ENCODE peak calls at places on chromosomes 11 and 22, in four cellular contexts. M is CD4-positive, alpha-beta T cell; U is tibial nerve; I is upper lobe of right lung. R is an unnamed sample.
A peak's percentile ranks its signal among the peaks of the same experiment; 100 is the strongest.

GRCh38 chr11:3837793-3838192 is 3.0 kb downstream of the RHOG start:
- DNase-seq in M (no peak), U (no peak), I (no peak), R (no peak)

GRCh38 chr11:118014022-118014421 is 27.8 kb downstream of the IL10RA start:
- DNase-seq in M (no peak), I (no peak), U (no peak), R (no peak)

GRCh38 chr11:128482512-128483191 is 104.7 kb downstream of the ETS1 start:
- DNase-seq in U (no peak), M (no peak), I (no peak), R (no peak)

GRCh38 chr11:32029721-32030120 is 61.2 kb upstream of the RCN1 start:
- DNase-seq in I (no peak), M (no peak), U (no peak), R (no peak)

GRCh38 chr11:36238881-36239280 is 50.3 kb downstream of the COMMD9 start:
- DNase-seq in M (no peak), I (no peak), U (no peak), R (no peak)

GRCh38 chr22:20268350-20269012 is 363 bp upstream of the RTN4R start:
- DNase-seq in M (peak; percentile 44), I (peak; percentile 85), U (no peak), R (no peak)

GRCh38 chr11:65880844-65881421 is 1.3 kb downstream of the CTSW start:
- DNase-seq in M (no peak), U (no peak), I (no peak), R (no peak)

GRCh38 chr11:72813740-72814138 is 472 bp upstream of the ATG16L2 start:
- DNase-seq in M (no peak), U (peak; percentile 56), I (peak; percentile 95), R (peak; percentile 72)

GRCh38 chr11:116691779-116692178 is 81.0 kb downstream of the BUD13 start:
- DNase-seq in U (no peak), I (no peak), M (peak; percentile 37), R (peak; percentile 79)

GRCh38 chr11:73995247-73995646 is 12.6 kb upstream of the UCP2 start:
- DNase-seq in M (no peak), I (no peak), U (no peak), R (no peak)

GRCh38 chr22:42717197-42717967 is 3.3 kb downstream of the A4GALT start:
- DNase-seq in M (no peak), I (no peak), U (no peak), R (no peak)

GRCh38 chr11:96760815-96761214 is 371.0 kb downstream of the JRKL start:
- DNase-seq in M (no peak), I (no peak), U (no peak), R (no peak)

GRCh38 chr11:10902301-10902700 is 44.4 kb upstream of the ZBED5 start:
- DNase-seq in I (no peak), U (no peak), M (no peak), R (no peak)

GRCh38 chr11:108319541-108320145 is 96.8 kb downstream of the ATM start:
- DNase-seq in M (no peak), U (no peak), I (no peak), R (no peak)

GRCh38 chr11:129724866-129725265 is 90.8 kb upstream of the TMEM45B start:
- DNase-seq in I (no peak), M (no peak), U (no peak), R (no peak)

GRCh38 chr22:17807086-17807485 is 32.8 kb upstream of the BID start:
- DNase-seq in I (no peak), U (no peak), M (no peak), R (no peak)

GRCh38 chr22:48593551-48593950 is 1234.1 kb downstream of the BRD1 start:
- DNase-seq in M (no peak), I (no peak), U (no peak), R (no peak)

GRCh38 chr11:43359432-43359818 is 705 bp downstream of the TTC17 start:
- DNase-seq in I (no peak), M (peak; percentile 9), U (no peak), R (no peak)

GRCh38 chr22:37681001-37681424 is 5.1 kb upstream of the NOL12 start:
- DNase-seq in M (no peak), U (no peak), I (no peak), R (no peak)

GRCh38 chr11:118924591-118925585 is 838 bp downstream of the BCL9L start:
- DNase-seq in M (peak; percentile 37), I (peak; percentile 82), U (no peak), R (peak; percentile 90)

GRCh38 chr11:12917830-12918229 is 91.3 kb upstream of the RASSF10 start:
- DNase-seq in M (no peak), U (no peak), I (no peak), R (no peak)

GRCh38 chr11:7257744-7258143 is 6.0 kb downstream of the SYT9 start:
- DNase-seq in I (no peak), U (no peak), M (no peak), R (no peak)

GRCh38 chr11:72105888-72106287 is at the start of gene TOMT:
- DNase-seq in I (no peak), M (no peak), U (no peak), R (no peak)

GRCh38 chr22:47285981-47286380 is 523.5 kb downstream of the TBC1D22A start:
- DNase-seq in M (no peak), I (peak; percentile 57), U (no peak), R (no peak)

GRCh38 chr22:46773074-46773473 is 10.6 kb downstream of the TBC1D22A start:
- DNase-seq in U (no peak), I (no peak), M (no peak), R (no peak)

GRCh38 chr22:31734512-31734911 is 15.4 kb downstream of the PRR14L start:
- DNase-seq in M (no peak), U (no peak), I (no peak), R (no peak)

GRCh38 chr11:121886005-121886739 is 229.8 kb downstream of the BLID start:
- DNase-seq in M (no peak), I (no peak), U (peak; percentile 61), R (no peak)

GRCh38 chr11:116972692-116973091 is 125.5 kb downstream of the SIK3 start:
- DNase-seq in I (no peak), U (no peak), M (no peak), R (no peak)

GRCh38 chr22:50314455-50315288 is 7.2 kb upstream of the PLXNB2 start:
- DNase-seq in U (no peak), M (peak; percentile 56), I (peak; percentile 91), R (no peak)

GRCh38 chr11:17992916-17993315 is 19.9 kb downstream of the SERGEF start:
- DNase-seq in U (no peak), I (no peak), M (no peak), R (no peak)

GRCh38 chr22:50657925-50658324 is 14.7 kb upstream of the SHANK3 start:
- DNase-seq in M (no peak), I (no peak), U (no peak), R (no peak)

GRCh38 chr11:33773399-33774355 is 643 bp downstream of the FBXO3 start:
- DNase-seq in I (no peak), M (peak; percentile 18), U (no peak), R (no peak)

GRCh38 chr22:20646906-20647305 is 127.0 kb upstream of the SERPIND1 start:
- DNase-seq in U (no peak), M (no peak), I (no peak), R (no peak)

GRCh38 chr11:73950869-73951710 is at the start of gene DNAJB13:
- DNase-seq in U (no peak), M (no peak), I (no peak), R (peak; percentile 65)

GRCh38 chr11:133956650-133957633 is at the start of gene IGSF9B:
- DNase-seq in M (peak; percentile 85), U (peak; percentile 71), I (peak; percentile 93), R (peak; percentile 99)
- TF ChIP-seq CTCF in M (no peak), U (no peak), I (no peak), R (no peak)

GRCh38 chr11:14374922-14375630 is 16.1 kb upstream of the RRAS2 start:
- DNase-seq in M (no peak), I (no peak), U (no peak), R (no peak)
- TF ChIP-seq CTCF in M (no peak), I (no peak), U (no peak), R (no peak)

GRCh38 chr11:30455025-30455424 is 131.1 kb downstream of the MPPED2 start:
- DNase-seq in I (no peak), M (no peak), U (no peak), R (no peak)
- TF ChIP-seq CTCF in I (no peak), M (no peak), U (no peak), R (no peak)

GRCh38 chr11:15547685-15548084 is 433.0 kb downstream of the INSC start:
- DNase-seq in U (no peak), I (no peak), M (no peak), R (no peak)

GRCh38 chr11:15557831-15558230 is 443.1 kb downstream of the INSC start:
- DNase-seq in U (no peak), I (no peak), M (no peak), R (no peak)

GRCh38 chr11:15551897-15552851 is 437.5 kb downstream of the INSC start:
- DNase-seq in U (no peak), I (no peak), M (no peak), R (no peak)
- TF ChIP-seq CTCF in U (no peak), I (no peak), M (no peak), R (no peak)

DNA sequence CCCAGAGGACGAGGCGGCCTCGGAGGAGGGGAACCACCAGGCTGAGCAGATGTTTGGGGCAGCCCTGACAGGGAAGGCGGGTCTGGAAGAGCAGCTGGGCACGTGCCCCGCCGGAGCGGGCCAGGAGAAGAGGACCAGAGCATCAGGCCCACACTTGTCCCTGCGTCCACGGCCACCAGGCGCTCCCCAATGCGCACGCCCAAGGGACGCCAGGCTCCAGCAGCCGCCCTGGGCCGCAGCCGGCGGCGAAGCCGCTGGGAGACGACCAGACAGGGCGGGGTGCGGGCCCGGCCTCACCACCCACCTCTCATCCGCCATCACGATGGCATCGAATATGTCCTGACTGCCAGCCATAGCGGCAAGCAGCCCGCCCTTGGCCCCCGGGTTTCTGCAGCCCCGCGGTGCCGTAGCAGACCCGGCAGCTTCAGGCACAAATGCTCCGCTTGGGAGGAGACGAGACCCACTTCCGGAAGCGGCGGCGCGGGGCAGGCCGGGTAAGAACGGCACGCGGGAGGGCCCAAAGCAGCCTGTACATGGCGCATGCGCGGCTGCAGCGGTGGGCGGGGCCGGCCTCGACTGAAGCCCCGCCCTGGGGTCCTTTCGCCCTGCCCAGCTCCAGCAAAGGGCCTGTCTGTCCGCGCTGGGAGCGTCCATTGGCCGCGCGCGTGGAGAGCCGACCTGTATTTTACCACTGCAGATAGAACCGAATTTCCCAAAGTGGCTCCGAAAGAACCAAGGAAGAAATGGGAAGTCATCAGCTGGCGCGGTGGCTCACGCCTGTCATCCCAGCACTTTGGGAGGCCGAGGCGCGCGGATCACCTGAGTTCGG is at the start of gene LTO1:
- DNase-seq in M (peak; percentile 88), U (peak; percentile 92), I (peak; percentile 98), R (peak; percentile 98)
- TF ChIP-seq CTCF in M (no peak), U (no peak), I (no peak), R (no peak)

GRCh38 chr11:94297967-94298576 is 6.3 kb upstream of the IZUMO1R start:
- DNase-seq in U (no peak), M (no peak), I (no peak), R (no peak)
- TF ChIP-seq CTCF in U (no peak), M (no peak), I (no peak), R (no peak)

R was measured in D721Med.